ENCODE peak calls at places on chromosomes 5 and 9, in seven cellular contexts. One of them, this sample, is unnamed.

GRCh38 chr9:126673689-126674364 is 60.1 kb downstream of the LMX1B start:
- DNase-seq in Peyer's patch: no peak
- DNase-seq in HFF-Myc: no peak
- DNase-seq in mucosa of descending colon: no peak
- DNase-seq in T-helper 2 cell: no peak
- DNase-seq in endodermal cell: peak
- DNase-seq in AG09309: no peak
- DNase-seq in this sample: no peak

GRCh38 chr9:121279841-121280388 is 12.0 kb downstream of the GSN start:
- DNase-seq in Peyer's patch: no peak
- DNase-seq in HFF-Myc: no peak
- DNase-seq in mucosa of descending colon: no peak
- DNase-seq in T-helper 2 cell: no peak
- DNase-seq in endodermal cell: no peak
- DNase-seq in AG09309: no peak
- DNase-seq in this sample: no peak

GRCh38 chr5:39661026-39661779 is 236.4 kb upstream of the DAB2 start:
- DNase-seq in Peyer's patch: no peak
- DNase-seq in HFF-Myc: no peak
- DNase-seq in mucosa of descending colon: no peak
- DNase-seq in T-helper 2 cell: no peak
- DNase-seq in endodermal cell: no peak
- DNase-seq in AG09309: peak
- DNase-seq in this sample: no peak

GRCh38 chr5:66742083-66742895 is 146.1 kb downstream of the MAST4 start:
- DNase-seq in Peyer's patch: no peak
- DNase-seq in HFF-Myc: no peak
- DNase-seq in mucosa of descending colon: no peak
- DNase-seq in T-helper 2 cell: peak
- DNase-seq in endodermal cell: peak
- DNase-seq in AG09309: no peak
- DNase-seq in this sample: no peak

GRCh38 chr9:36194326-36195000 is 3.7 kb downstream of the CLTA start:
- DNase-seq in Peyer's patch: no peak
- DNase-seq in HFF-Myc: no peak
- DNase-seq in mucosa of descending colon: no peak
- DNase-seq in T-helper 2 cell: no peak
- DNase-seq in endodermal cell: no peak
- DNase-seq in AG09309: no peak
- DNase-seq in this sample: no peak

GRCh38 chr9:107542401-107542800 is 52.8 kb upstream of the KLF4 start:
- DNase-seq in Peyer's patch: no peak
- DNase-seq in HFF-Myc: no peak
- DNase-seq in mucosa of descending colon: no peak
- DNase-seq in T-helper 2 cell: no peak
- DNase-seq in endodermal cell: no peak
- DNase-seq in AG09309: no peak
- DNase-seq in this sample: no peak

GRCh38 chr5:132635873-132636272 is 22.1 kb upstream of the IL13 start:
- DNase-seq in Peyer's patch: no peak
- DNase-seq in HFF-Myc: no peak
- DNase-seq in mucosa of descending colon: no peak
- DNase-seq in T-helper 2 cell: peak
- DNase-seq in endodermal cell: no peak
- DNase-seq in AG09309: no peak
- DNase-seq in this sample: no peak

GRCh38 chr5:155514105-155514563 is 500.6 kb downstream of the KIF4B start:
- DNase-seq in Peyer's patch: no peak
- DNase-seq in HFF-Myc: no peak
- DNase-seq in mucosa of descending colon: no peak
- DNase-seq in T-helper 2 cell: no peak
- DNase-seq in endodermal cell: peak
- DNase-seq in AG09309: no peak
- DNase-seq in this sample: no peak

GRCh38 chr9:94084314-94084713 is at the start of gene PTPDC1:
- DNase-seq in Peyer's patch: no peak
- DNase-seq in HFF-Myc: no peak
- DNase-seq in mucosa of descending colon: no peak
- DNase-seq in T-helper 2 cell: no peak
- DNase-seq in endodermal cell: peak
- DNase-seq in AG09309: peak
- DNase-seq in this sample: no peak

GRCh38 chr9:20835364-20836286 is 151.6 kb downstream of the FOCAD start:
- DNase-seq in Peyer's patch: no peak
- DNase-seq in HFF-Myc: no peak
- DNase-seq in mucosa of descending colon: no peak
- DNase-seq in T-helper 2 cell: peak
- DNase-seq in endodermal cell: no peak
- DNase-seq in AG09309: no peak
- DNase-seq in this sample: no peak